ENCODE peak calls at places on chromosomes 13 and 19, in seven cellular contexts. A is memory B cell, U is cardiac muscle cell, F is brain microvascular endothelial cell, Y is iPS-NIHi11, K is T-helper 9 cell, V is neural crest cell. P is an unnamed sample.

GRCh38 chr19:480016-480855 is 16.1 kb upstream of the MADCAM1 start:
- DNase-seq in A (no peak), U (peak), F (peak), Y (peak), K (peak), V (peak), P (peak)

GRCh38 chr13:72295173-72295572 is 428.2 kb upstream of the DACH1 start:
- DNase-seq in A (no peak), U (no peak), F (no peak), Y (no peak), K (no peak), V (no peak), P (no peak)

GRCh38 chr19:34323433-34324204 is 41.4 kb upstream of the GPI start:
- DNase-seq in A (no peak), U (no peak), F (no peak), Y (peak), K (no peak), V (no peak), P (no peak)

GRCh38 chr19:5947435-5947834 is 30.5 kb downstream of the RANBP3 start:
- DNase-seq in A (no peak), U (no peak), F (peak), Y (no peak), K (no peak), V (no peak), P (no peak)

GRCh38 chr13:100584901-100585300 is 3.7 kb downstream of the GGACT start:
- DNase-seq in A (no peak), U (no peak), F (no peak), Y (no peak), K (no peak), V (no peak), P (no peak)

GRCh38 chr19:17319473-17320238 is 10.3 kb downstream of the DDA1 start:
- DNase-seq in A (no peak), U (no peak), F (no peak), Y (no peak), K (no peak), V (no peak), P (no peak)

GRCh38 chr13:47277774-47278173 is 380.9 kb upstream of the HTR2A start:
- DNase-seq in A (no peak), U (no peak), F (peak), Y (no peak), K (no peak), V (no peak), P (no peak)

GRCh38 chr13:94825507-94825906 is 113.2 kb upstream of the SOX21 start:
- DNase-seq in A (no peak), U (peak), F (no peak), Y (peak), K (no peak), V (peak), P (no peak)

GRCh38 chr13:82647540-82647939 is 1234.7 kb downstream of the SLITRK1 start:
- DNase-seq in A (no peak), U (no peak), F (no peak), Y (peak), K (no peak), V (no peak), P (no peak)

P was measured in HEK293T.